ENCODE peak calls at places on chromosomes 4 and X, in seven cellular contexts. A is mucosa of gallbladder; I is cardiac muscle cell; R is AG08396; N is GM20000; B is activated CD4-positive, alpha-beta T cell treated with anti-CD3 and anti-CD28 coated beads for 48 hours; Y is choroid plexus epithelial cell. H is an unnamed sample.

GRCh38 chr4:1215347-1216075 is 33.4 kb downstream of the CTBP1 start:
- DNase-seq in I (no peak), B (no peak), Y (peak), A (no peak), N (peak), R (no peak), H (no peak)

GRCh38 chr4:14749910-14750309 is 252.4 kb upstream of the CPEB2 start:
- DNase-seq in R (peak), Y (peak), A (no peak), I (peak), B (peak), N (peak), H (no peak)

GRCh38 chr4:144204431-144204830 is 63.9 kb upstream of the GYPA start:
- DNase-seq in Y (no peak), A (no peak), B (no peak), R (no peak), N (no peak), I (no peak), H (no peak)

GRCh38 chr4:143241892-143242291 is 57.2 kb downstream of the USP38 start:
- DNase-seq in I (no peak), R (no peak), Y (peak), A (no peak), B (no peak), N (no peak), H (no peak)

GRCh38 chr4:6501171-6501570 is 28.8 kb upstream of the PPP2R2C start:
- DNase-seq in A (no peak), R (no peak), Y (no peak), N (no peak), I (no peak), B (no peak), H (no peak)

GRCh38 chrX:15664487-15665444 is at the start of gene CLTRN:
- DNase-seq in B (no peak), N (no peak), I (no peak), Y (no peak), A (no peak), R (no peak), H (no peak)

GRCh38 chrX:56564182-56564885 is 907 bp downstream of the UBQLN2 start:
- DNase-seq in I (peak), N (peak), Y (peak), A (no peak), B (peak), R (peak), H (no peak)

GRCh38 chr4:74228691-74229640 is 71.0 kb downstream of the MTHFD2L start:
- DNase-seq in R (peak), B (peak), A (peak), Y (peak), N (peak), I (peak), H (peak)

GRCh38 chr4:176270669-176271068 is 1.6 kb upstream of the ASB5 start:
- DNase-seq in B (peak), R (peak), N (no peak), A (no peak), Y (peak), I (no peak), H (no peak)

GRCh38 chrX:154490021-154490413 is 412 bp downstream of the SLC10A3 start:
- DNase-seq in Y (peak), N (peak), A (no peak), B (peak), R (peak), I (no peak), H (no peak)

GRCh38 chrX:114798902-114799301 is 215.0 kb downstream of the HTR2C start:
- DNase-seq in A (no peak), N (no peak), Y (peak), B (no peak), I (no peak), R (no peak), H (no peak)

GRCh38 chrX:153726286-153727107 is 1.8 kb downstream of the ABCD1 start:
- DNase-seq in B (peak), I (peak), R (peak), N (peak), A (peak), Y (peak), H (peak)

GRCh38 chr4:172822322-172822721 is 346.3 kb upstream of the GALNT7 start:
- DNase-seq in I (no peak), Y (no peak), R (no peak), A (no peak), B (no peak), N (no peak), H (no peak)

GRCh38 chr4:158315706-158316105 is 105.4 kb downstream of the TMEM144 start:
- DNase-seq in Y (peak), B (no peak), N (no peak), I (no peak), R (peak), A (no peak), H (no peak)

GRCh38 chrX:44775726-44776125 is 68.1 kb upstream of the DUSP21 start:
- DNase-seq in A (no peak), R (no peak), B (no peak), N (no peak), Y (no peak), I (no peak), H (no peak)

GRCh38 chr4:155705664-155706063 is 39.0 kb downstream of the GUCY1A1 start:
- DNase-seq in R (no peak), I (peak), A (peak), B (no peak), Y (peak), N (no peak), H (no peak)

GRCh38 chr4:121270384-121270783 is 106.3 kb upstream of the TNIP3 start:
- DNase-seq in A (no peak), R (no peak), B (no peak), Y (no peak), I (no peak), N (no peak), H (no peak)

GRCh38 chr4:171846232-171846631 is 33.0 kb downstream of the GALNTL6 start:
- DNase-seq in N (peak), B (peak), I (peak), Y (peak), R (peak), A (peak), H (no peak)

GRCh38 chr4:1862055-1862911 is 6.3 kb upstream of the LETM1 start:
- DNase-seq in Y (no peak), A (no peak), B (peak), R (no peak), I (no peak), N (no peak), H (no peak)

GRCh38 chr4:83629945-83630684 is 94.2 kb downstream of the GPAT3 start:
- DNase-seq in N (no peak), A (peak), R (peak), B (peak), Y (peak), I (no peak), H (no peak)

GRCh38 chr4:93659629-93660028 is 168.9 kb upstream of the ATOH1 start:
- DNase-seq in R (peak), N (no peak), B (no peak), Y (no peak), A (no peak), I (no peak), H (no peak)

GRCh38 chrX:122219226-122219625 is 964.9 kb upstream of the GRIA3 start:
- DNase-seq in B (no peak), I (no peak), Y (peak), N (no peak), A (no peak), R (no peak), H (no peak)

GRCh38 chr4:74127745-74128144 is 28.8 kb upstream of the CXCL2 start:
- DNase-seq in Y (no peak), A (no peak), N (no peak), B (no peak), R (no peak), I (no peak), H (no peak)

GRCh38 chrX:139936259-139936658 is 3.4 kb upstream of the ATP11C start:
- DNase-seq in R (no peak), N (no peak), I (no peak), Y (no peak), B (no peak), A (no peak), H (no peak)

GRCh38 chr4:1504786-1505500 is 98.7 kb upstream of the NKX1-1 start:
- DNase-seq in R (no peak), N (no peak), B (no peak), Y (no peak), I (no peak), A (no peak), H (no peak)

GRCh38 chr4:78592104-78592783 is 40.7 kb downstream of the ANXA3 start:
- DNase-seq in Y (no peak), N (peak), I (no peak), R (no peak), A (no peak), B (peak), H (no peak)

GRCh38 chr4:156933633-156934258 is 37.9 kb downstream of the PDGFC start:
- DNase-seq in R (no peak), A (no peak), Y (peak), N (no peak), I (no peak), B (no peak), H (no peak)

GRCh38 chr4:98399915-98400314 is 138.7 kb downstream of the RAP1GDS1 start:
- DNase-seq in Y (no peak), N (no peak), A (no peak), I (no peak), R (no peak), B (no peak), H (no peak)

GRCh38 chr4:169013396-169013795 is 3.3 kb upstream of the CBR4 start:
- DNase-seq in R (no peak), A (no peak), N (no peak), I (no peak), B (no peak), Y (no peak), H (no peak)

GRCh38 chrX:462853-463252 is 76.1 kb upstream of the PPP2R3B start:
- DNase-seq in R (no peak), A (no peak), N (no peak), I (no peak), B (no peak), Y (no peak), H (no peak)

GRCh38 chrX:34197946-34198345 is 65.8 kb upstream of the FAM47A start:
- DNase-seq in N (no peak), B (no peak), Y (no peak), I (no peak), A (no peak), R (no peak), H (no peak)